ENCODE peak calls at places on chromosomes 4 and X, in six cellular contexts. One of them, this sample, is unnamed.
A peak's percentile ranks its signal among the peaks of the same experiment; 100 is the strongest.

GRCh38 chr4:8592366-8593267 is at the start of gene CPZ:
- DNase-seq in psoas muscle: no peak
- DNase-seq in colonic mucosa: no peak
- DNase-seq in CD8-positive, alpha-beta T cell: no peak
- DNase-seq in fibroblast of lung: peak; percentile 11
- DNase-seq in neural progenitor cell: peak; percentile 88
- DNase-seq in this sample: peak; percentile 48

GRCh38 chrX:103918050-103918449 is 44.4 kb upstream of the TMSB15B start:
- DNase-seq in psoas muscle: peak; percentile 28
- DNase-seq in neural progenitor cell: peak; percentile 85
- DNase-seq in fibroblast of lung: peak; percentile 59
- DNase-seq in colonic mucosa: peak; percentile 59
- DNase-seq in CD8-positive, alpha-beta T cell: peak; percentile 43
- DNase-seq in this sample: peak; percentile 59

GRCh38 chr4:71294301-71294700 is 44.5 kb upstream of the SLC4A4 start:
- DNase-seq in fibroblast of lung: peak; percentile 24
- DNase-seq in colonic mucosa: no peak
- DNase-seq in psoas muscle: no peak
- DNase-seq in neural progenitor cell: no peak
- DNase-seq in CD8-positive, alpha-beta T cell: no peak
- DNase-seq in this sample: no peak

GRCh38 chrX:146224442-146224841 is 406.8 kb downstream of the SLITRK2 start:
- DNase-seq in fibroblast of lung: no peak
- DNase-seq in psoas muscle: no peak
- DNase-seq in neural progenitor cell: peak; percentile 20
- DNase-seq in colonic mucosa: no peak
- DNase-seq in CD8-positive, alpha-beta T cell: no peak
- DNase-seq in this sample: no peak

GRCh38 chr4:24669751-24670150 is 85.4 kb upstream of the DHX15 start:
- DNase-seq in psoas muscle: no peak
- DNase-seq in CD8-positive, alpha-beta T cell: no peak
- DNase-seq in fibroblast of lung: no peak
- DNase-seq in neural progenitor cell: no peak
- DNase-seq in colonic mucosa: no peak
- DNase-seq in this sample: no peak

GRCh38 chr4:21134994-21135393 is 434.7 kb downstream of the PACRGL start:
- DNase-seq in neural progenitor cell: peak; percentile 37
- DNase-seq in CD8-positive, alpha-beta T cell: no peak
- DNase-seq in fibroblast of lung: peak; percentile 8
- DNase-seq in colonic mucosa: no peak
- DNase-seq in psoas muscle: no peak
- DNase-seq in this sample: no peak

GRCh38 chr4:10095296-10095991 is 21.2 kb downstream of the WDR1 start:
- DNase-seq in CD8-positive, alpha-beta T cell: peak; percentile 49
- DNase-seq in colonic mucosa: no peak
- DNase-seq in psoas muscle: peak; percentile 25
- DNase-seq in fibroblast of lung: no peak
- DNase-seq in neural progenitor cell: no peak
- DNase-seq in this sample: no peak

GRCh38 chr4:153735901-153736461 is 23.8 kb downstream of the RNF175 start:
- DNase-seq in fibroblast of lung: no peak
- DNase-seq in psoas muscle: no peak
- DNase-seq in colonic mucosa: no peak
- DNase-seq in neural progenitor cell: no peak
- DNase-seq in CD8-positive, alpha-beta T cell: no peak
- DNase-seq in this sample: no peak

GRCh38 chrX:15151267-15152196 is 118.4 kb downstream of the ASB9 start:
- DNase-seq in neural progenitor cell: no peak
- DNase-seq in CD8-positive, alpha-beta T cell: peak; percentile 30
- DNase-seq in colonic mucosa: no peak
- DNase-seq in fibroblast of lung: no peak
- DNase-seq in psoas muscle: no peak
- DNase-seq in this sample: no peak

GRCh38 chr4:48804584-48805301 is 24.7 kb upstream of the FRYL start:
- DNase-seq in colonic mucosa: no peak
- DNase-seq in fibroblast of lung: peak; percentile 51
- DNase-seq in psoas muscle: no peak
- DNase-seq in neural progenitor cell: no peak
- DNase-seq in CD8-positive, alpha-beta T cell: no peak
- DNase-seq in this sample: no peak

GRCh38 chr4:103429283-103429682 is 231.1 kb upstream of the CENPE start:
- DNase-seq in neural progenitor cell: peak; percentile 60
- DNase-seq in psoas muscle: no peak
- DNase-seq in fibroblast of lung: no peak
- DNase-seq in colonic mucosa: no peak
- DNase-seq in CD8-positive, alpha-beta T cell: no peak
- DNase-seq in this sample: peak; percentile 11

GRCh38 chrX:119468930-119469635 is 839 bp downstream of the SLC25A5 start:
- DNase-seq in neural progenitor cell: peak; percentile 91
- DNase-seq in CD8-positive, alpha-beta T cell: peak; percentile 86
- DNase-seq in psoas muscle: peak; percentile 90
- DNase-seq in fibroblast of lung: peak; percentile 71
- DNase-seq in colonic mucosa: peak; percentile 90
- DNase-seq in this sample: peak; percentile 89

GRCh38 chr4:35167385-35167784 is 1076.9 kb downstream of the ARAP2 start:
- DNase-seq in colonic mucosa: no peak
- DNase-seq in fibroblast of lung: no peak
- DNase-seq in neural progenitor cell: no peak
- DNase-seq in CD8-positive, alpha-beta T cell: no peak
- DNase-seq in psoas muscle: no peak
- DNase-seq in this sample: no peak

GRCh38 chrX:9379697-9380551 is 84.9 kb upstream of the TBL1X start:
- DNase-seq in colonic mucosa: peak; percentile 62
- DNase-seq in neural progenitor cell: no peak
- DNase-seq in CD8-positive, alpha-beta T cell: no peak
- DNase-seq in fibroblast of lung: peak; percentile 16
- DNase-seq in psoas muscle: no peak
- DNase-seq in this sample: no peak

GRCh38 chrX:55342533-55343501 is 78.1 kb upstream of the PAGE3 start:
- DNase-seq in CD8-positive, alpha-beta T cell: peak; percentile 10
- DNase-seq in colonic mucosa: peak; percentile 53
- DNase-seq in neural progenitor cell: peak; percentile 6
- DNase-seq in fibroblast of lung: no peak
- DNase-seq in psoas muscle: no peak
- DNase-seq in this sample: no peak

DNA sequence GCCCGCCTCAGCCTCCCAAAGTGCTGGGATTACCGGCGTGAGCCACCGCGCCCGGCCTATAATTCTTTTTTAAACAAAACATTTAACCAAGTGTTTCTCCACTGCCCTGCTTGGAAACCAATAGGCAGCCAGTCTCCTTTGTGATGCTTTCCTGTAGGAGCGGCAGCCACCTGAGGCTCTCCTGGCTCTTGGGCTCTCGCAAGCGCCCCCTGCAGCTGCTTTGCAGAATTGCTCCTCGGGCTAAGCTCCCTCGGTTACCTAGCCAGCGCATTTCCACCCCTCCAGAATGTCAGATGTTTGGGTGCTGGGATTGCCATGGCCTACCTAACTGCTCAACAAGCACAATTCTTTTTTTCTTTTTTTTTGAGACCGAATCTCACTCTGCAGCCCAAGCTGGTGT is 7.7 kb downstream of the S100P start:
- DNase-seq in fibroblast of lung: no peak
- DNase-seq in psoas muscle: no peak
- DNase-seq in colonic mucosa: no peak
- DNase-seq in CD8-positive, alpha-beta T cell: peak; percentile 46
- DNase-seq in neural progenitor cell: peak; percentile 39
- DNase-seq in this sample: no peak
- TF ChIP-seq CTCF in fibroblast of lung: no peak
- TF ChIP-seq CTCF in psoas muscle: no peak
- TF ChIP-seq CTCF in colonic mucosa: peak; percentile 29
- TF ChIP-seq CTCF in CD8-positive, alpha-beta T cell: no peak
- TF ChIP-seq CTCF in neural progenitor cell: peak; percentile 55
- TF ChIP-seq CTCF in this sample: peak; percentile 13

GRCh38 chrX:49019599-49020249 is 17.7 kb upstream of the GRIPAP1 start:
- DNase-seq in neural progenitor cell: no peak
- DNase-seq in psoas muscle: no peak
- DNase-seq in fibroblast of lung: peak; percentile 21
- DNase-seq in colonic mucosa: no peak
- DNase-seq in CD8-positive, alpha-beta T cell: no peak
- DNase-seq in this sample: no peak

DNA sequence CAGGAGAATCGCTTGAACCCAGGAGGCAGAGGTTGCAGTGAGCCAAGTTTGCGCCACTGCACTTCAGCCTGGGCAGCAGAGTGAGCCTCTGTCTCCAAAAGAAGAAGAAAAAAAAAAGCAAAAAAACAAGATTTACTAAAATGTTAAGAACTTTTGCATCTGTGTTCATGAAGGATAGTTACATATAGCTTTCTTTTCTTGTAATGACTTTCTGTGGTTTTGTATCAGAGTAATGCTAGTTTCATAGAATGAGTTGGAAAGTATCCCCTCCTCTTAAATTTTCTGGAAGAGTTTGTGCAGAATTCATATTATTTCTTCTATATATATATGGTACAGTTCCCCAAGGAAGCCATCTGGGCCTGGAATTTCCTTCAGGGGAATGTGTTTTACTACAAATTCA is 17.0 kb upstream of the GRIPAP1 start:
- DNase-seq in psoas muscle: no peak
- DNase-seq in fibroblast of lung: no peak
- DNase-seq in colonic mucosa: no peak
- DNase-seq in CD8-positive, alpha-beta T cell: no peak
- DNase-seq in neural progenitor cell: no peak
- DNase-seq in this sample: no peak
- H3K27me3 ChIP-seq in psoas muscle: no peaks in the 10 kb centered on the region
- H3K27me3 ChIP-seq in fibroblast of lung: no peaks in the 10 kb centered on the region
- H3K27me3 ChIP-seq in colonic mucosa: no peaks in the 10 kb centered on the region
- H3K27me3 ChIP-seq in CD8-positive, alpha-beta T cell: no peaks in the 10 kb centered on the region
- H3K27me3 ChIP-seq in neural progenitor cell: no peaks in the 10 kb centered on the region
- H3K27me3 ChIP-seq in this sample: no peaks in the 10 kb centered on the region

GRCh38 chr4:445410-445809 is 53.5 kb downstream of the ZNF721 start:
- DNase-seq in fibroblast of lung: no peak
- DNase-seq in neural progenitor cell: no peak
- DNase-seq in psoas muscle: no peak
- DNase-seq in CD8-positive, alpha-beta T cell: no peak
- DNase-seq in colonic mucosa: no peak
- DNase-seq in this sample: no peak
- H3K9me3 ChIP-seq in fibroblast of lung: peaks cover 5% of the 10 kb centered on the region
- H3K9me3 ChIP-seq in neural progenitor cell: peaks cover 100% of the 10 kb centered on the region
- H3K9me3 ChIP-seq in psoas muscle: peaks cover 100% of the 10 kb centered on the region
- H3K9me3 ChIP-seq in CD8-positive, alpha-beta T cell: peaks cover 65% of the 10 kb centered on the region
- H3K9me3 ChIP-seq in colonic mucosa: peaks cover 59% of the 10 kb centered on the region
- H3K9me3 ChIP-seq in this sample: peaks cover 75% of the 10 kb centered on the region

DNA sequence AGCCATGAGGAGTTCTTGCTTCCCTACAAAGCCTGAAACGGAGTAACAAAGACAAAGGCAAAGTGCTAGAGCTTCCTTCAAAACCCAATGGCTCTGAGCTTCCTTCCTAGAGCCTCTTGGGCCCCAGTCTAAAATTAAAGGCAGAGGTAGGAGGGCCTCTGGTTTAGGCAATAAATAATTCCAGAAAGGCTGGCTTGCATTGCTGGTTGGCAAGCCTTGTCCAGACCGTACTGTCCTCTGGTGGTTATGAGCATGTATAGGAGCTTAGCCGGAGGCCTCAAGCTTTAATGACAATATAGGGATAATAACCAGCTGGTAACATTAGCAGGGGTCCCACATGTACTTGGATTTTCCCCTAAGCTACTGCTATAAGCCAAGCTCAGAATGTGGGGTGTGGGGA is 237.3 kb downstream of the AR start:
- DNase-seq in psoas muscle: no peak
- DNase-seq in neural progenitor cell: no peak
- DNase-seq in fibroblast of lung: no peak
- DNase-seq in CD8-positive, alpha-beta T cell: no peak
- DNase-seq in colonic mucosa: no peak
- DNase-seq in this sample: no peak
- TF ChIP-seq CTCF in psoas muscle: peak; percentile 46
- TF ChIP-seq CTCF in neural progenitor cell: no peak
- TF ChIP-seq CTCF in fibroblast of lung: peak; percentile 24
- TF ChIP-seq CTCF in CD8-positive, alpha-beta T cell: no peak
- TF ChIP-seq CTCF in colonic mucosa: no peak
- TF ChIP-seq CTCF in this sample: no peak

GRCh38 chrX:79243691-79244090 is 99.2 kb downstream of the GPR174 start:
- DNase-seq in fibroblast of lung: no peak
- DNase-seq in neural progenitor cell: no peak
- DNase-seq in psoas muscle: no peak
- DNase-seq in colonic mucosa: no peak
- DNase-seq in CD8-positive, alpha-beta T cell: no peak
- DNase-seq in this sample: no peak
- H3K27me3 ChIP-seq in fibroblast of lung: no peaks in the 10 kb centered on the region
- H3K27me3 ChIP-seq in neural progenitor cell: no peaks in the 10 kb centered on the region
- H3K27me3 ChIP-seq in psoas muscle: peaks cover 3% of the 10 kb centered on the region
- H3K27me3 ChIP-seq in colonic mucosa: no peaks in the 10 kb centered on the region
- H3K27me3 ChIP-seq in CD8-positive, alpha-beta T cell: no peaks in the 10 kb centered on the region
- H3K27me3 ChIP-seq in this sample: no peaks in the 10 kb centered on the region

GRCh38 chrX:67436867-67437266 is 107.0 kb upstream of the AR start:
- DNase-seq in colonic mucosa: no peak
- DNase-seq in fibroblast of lung: no peak
- DNase-seq in CD8-positive, alpha-beta T cell: no peak
- DNase-seq in psoas muscle: no peak
- DNase-seq in neural progenitor cell: no peak
- DNase-seq in this sample: no peak

GRCh38 chrX:67435536-67435935 is 108.3 kb upstream of the AR start:
- DNase-seq in colonic mucosa: no peak
- DNase-seq in neural progenitor cell: no peak
- DNase-seq in psoas muscle: no peak
- DNase-seq in fibroblast of lung: no peak
- DNase-seq in CD8-positive, alpha-beta T cell: no peak
- DNase-seq in this sample: no peak

DNA sequence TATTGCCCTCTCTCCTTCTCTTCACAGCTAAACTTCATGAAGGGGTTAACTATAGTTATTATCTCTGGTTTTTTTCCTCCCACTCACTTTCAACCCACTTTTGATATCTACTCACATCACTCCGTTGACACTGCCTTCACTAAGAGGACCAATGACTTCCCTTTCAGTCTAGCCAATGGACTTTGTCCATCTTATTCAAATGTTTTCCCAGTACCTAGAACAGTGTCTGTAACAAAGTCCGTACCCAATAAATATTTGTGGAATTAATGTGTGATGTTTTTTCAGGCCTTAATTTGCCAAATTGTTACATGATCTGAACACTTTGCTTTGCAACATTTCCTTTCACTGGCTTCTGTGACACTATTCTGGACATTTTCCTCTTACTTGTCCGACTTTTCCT is 106.0 kb upstream of the AR start:
- DNase-seq in neural progenitor cell: no peak
- DNase-seq in fibroblast of lung: no peak
- DNase-seq in colonic mucosa: no peak
- DNase-seq in psoas muscle: no peak
- DNase-seq in CD8-positive, alpha-beta T cell: no peak
- DNase-seq in this sample: no peak
- H3K9me3 ChIP-seq in neural progenitor cell: peaks cover 5% of the 10 kb centered on the region
- H3K9me3 ChIP-seq in fibroblast of lung: no peaks in the 10 kb centered on the region
- H3K9me3 ChIP-seq in colonic mucosa: no peaks in the 10 kb centered on the region
- H3K9me3 ChIP-seq in psoas muscle: no peaks in the 10 kb centered on the region
- H3K9me3 ChIP-seq in CD8-positive, alpha-beta T cell: no peaks in the 10 kb centered on the region
- H3K9me3 ChIP-seq in this sample: no peaks in the 10 kb centered on the region

GRCh38 chrX:123138473-123138872 is 45.6 kb upstream of the GRIA3 start:
- DNase-seq in psoas muscle: no peak
- DNase-seq in neural progenitor cell: no peak
- DNase-seq in colonic mucosa: no peak
- DNase-seq in CD8-positive, alpha-beta T cell: no peak
- DNase-seq in fibroblast of lung: no peak
- DNase-seq in this sample: no peak
- TF ChIP-seq CTCF in psoas muscle: no peak
- TF ChIP-seq CTCF in neural progenitor cell: no peak
- TF ChIP-seq CTCF in colonic mucosa: no peak
- TF ChIP-seq CTCF in CD8-positive, alpha-beta T cell: no peak
- TF ChIP-seq CTCF in fibroblast of lung: no peak
- TF ChIP-seq CTCF in this sample: no peak

DNA sequence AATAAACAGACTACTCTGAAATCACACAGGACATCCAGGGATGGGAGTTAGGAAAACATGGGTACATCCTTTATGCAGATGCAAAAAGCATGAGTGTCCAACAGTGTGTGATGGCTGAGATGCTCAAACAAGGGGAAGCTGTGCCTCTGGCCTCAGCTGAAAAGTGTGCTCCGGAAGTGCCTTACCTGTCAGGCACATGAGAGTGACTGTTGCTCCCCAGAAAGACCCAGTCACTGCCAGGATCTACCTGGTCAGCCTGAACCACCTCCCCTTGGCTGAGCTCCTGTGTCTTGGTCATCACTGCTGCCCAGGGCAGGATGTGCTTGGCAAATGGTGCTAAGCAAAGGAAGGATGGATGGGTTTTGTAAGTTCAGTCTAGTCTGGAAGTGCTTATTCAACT is 4.0 kb downstream of the PPP2R2C start:
- DNase-seq in CD8-positive, alpha-beta T cell: no peak
- DNase-seq in neural progenitor cell: no peak
- DNase-seq in colonic mucosa: no peak
- DNase-seq in psoas muscle: no peak
- DNase-seq in fibroblast of lung: no peak
- DNase-seq in this sample: no peak
- H3K27me3 ChIP-seq in CD8-positive, alpha-beta T cell: peaks cover 4% of the 10 kb centered on the region
- H3K27me3 ChIP-seq in neural progenitor cell: peaks cover 71% of the 10 kb centered on the region
- H3K27me3 ChIP-seq in colonic mucosa: peaks cover 20% of the 10 kb centered on the region
- H3K27me3 ChIP-seq in psoas muscle: peaks cover 65% of the 10 kb centered on the region
- H3K27me3 ChIP-seq in fibroblast of lung: peaks cover 2% of the 10 kb centered on the region
- H3K27me3 ChIP-seq in this sample: peaks cover 2% of the 10 kb centered on the region